ENCODE peak calls at places on chromosomes 5 and 9, in eight cellular contexts. Q, P, K, A, L, I, H and S are unnamed samples.

GRCh38 chr5:52844885-52845284 is 57.2 kb downstream of the ITGA1 start:
- DNase-seq in I (no peak), K (no peak), Q (no peak), L (no peak), H (no peak), P (peak), A (peak), S (no peak)

GRCh38 chr5:177428574-177429217 is 2.2 kb downstream of the GRK6 start:
- DNase-seq in A (no peak), I (peak), P (no peak), L (no peak), K (no peak), H (no peak), Q (no peak), S (no peak)

GRCh38 chr9:122506964-122507363 is 3.6 kb upstream of the OR1J2 start:
- DNase-seq in H (no peak), P (no peak), Q (no peak), A (no peak), K (no peak), I (no peak), L (no peak), S (no peak)

GRCh38 chr9:69115621-69116020 is 58.5 kb upstream of the TJP2 start:
- DNase-seq in L (no peak), I (no peak), K (no peak), H (peak), A (no peak), P (no peak), Q (no peak), S (no peak)

GRCh38 chr5:60287174-60287771 is 393.7 kb upstream of the PDE4D start:
- DNase-seq in K (peak), A (peak), P (peak), L (no peak), Q (peak), I (no peak), H (peak), S (peak)

GRCh38 chr9:20729545-20729944 is 45.5 kb downstream of the FOCAD start:
- DNase-seq in L (no peak), I (no peak), Q (no peak), P (no peak), H (peak), K (no peak), A (peak), S (no peak)

GRCh38 chr5:63854076-63854475 is 108.2 kb downstream of the HTR1A start:
- DNase-seq in A (no peak), I (no peak), Q (no peak), L (no peak), K (peak), P (no peak), H (peak), S (no peak)

GRCh38 chr5:78245126-78245525 is 49.4 kb downstream of the AP3B1 start:
- DNase-seq in A (peak), I (no peak), Q (no peak), K (peak), L (no peak), P (no peak), H (no peak), S (no peak)

GRCh38 chr5:174735498-174736350 is 11.3 kb downstream of the MSX2 start:
- DNase-seq in K (peak), I (no peak), L (no peak), A (no peak), H (no peak), Q (no peak), P (no peak), S (no peak)

GRCh38 chr9:14372437-14373318 is 58.7 kb upstream of the NFIB start:
- DNase-seq in L (peak), K (no peak), A (peak), H (peak), Q (peak), P (peak), I (no peak), S (no peak)

GRCh38 chr5:131513780-131514179 is 121.2 kb downstream of the RAPGEF6 start:
- DNase-seq in K (no peak), H (no peak), L (no peak), Q (no peak), P (no peak), A (no peak), I (peak), S (no peak)

GRCh38 chr5:180381851-180382480 is 28.8 kb upstream of the GFPT2 start:
- DNase-seq in L (no peak), I (no peak), K (no peak), A (no peak), Q (no peak), H (no peak), P (no peak), S (no peak)

GRCh38 chr9:133592731-133593409 is 16.3 kb downstream of the FAM163B start:
- DNase-seq in A (peak), P (no peak), I (no peak), H (no peak), L (no peak), Q (no peak), K (no peak), S (no peak)

GRCh38 chr5:134584662-134585061 is 48.0 kb downstream of the SAR1B start:
- DNase-seq in I (no peak), K (no peak), L (no peak), A (no peak), P (no peak), H (no peak), Q (no peak), S (no peak)

GRCh38 chr5:142841511-142842255 is 71.5 kb downstream of the ARHGAP26 start:
- DNase-seq in L (no peak), A (peak), P (peak), K (peak), Q (peak), I (no peak), H (no peak), S (no peak)

GRCh38 chr5:165139262-165139661 is 1633.8 kb downstream of the MAT2B start:
- DNase-seq in L (no peak), I (no peak), Q (no peak), P (no peak), K (no peak), H (no peak), A (no peak), S (no peak)

GRCh38 chr5:59317023-59317771 is 576.3 kb downstream of the PDE4D start:
- DNase-seq in L (no peak), K (peak), I (no peak), H (peak), P (peak), Q (no peak), A (peak), S (no peak)

GRCh38 chr5:78627766-78628165 is 20.8 kb downstream of the LHFPL2 start:
- DNase-seq in K (no peak), H (no peak), P (peak), Q (no peak), I (no peak), A (no peak), L (no peak), S (no peak)

GRCh38 chr9:138021251-138022056 is 143.9 kb downstream of the CACNA1B start:
- DNase-seq in K (no peak), P (no peak), A (no peak), Q (no peak), H (no peak), L (no peak), I (no peak), S (no peak)

GRCh38 chr5:173768891-173769290 is 119.3 kb upstream of the CPEB4 start:
- DNase-seq in L (no peak), A (no peak), Q (no peak), I (no peak), K (no peak), P (no peak), H (no peak), S (no peak)

GRCh38 chr9:3028535-3028934 is 184.6 kb upstream of the PUM3 start:
- DNase-seq in H (no peak), I (no peak), A (no peak), L (no peak), P (peak), Q (no peak), K (no peak), S (no peak)

GRCh38 chr9:120534266-120534665 is 45.7 kb downstream of the CDK5RAP2 start:
- DNase-seq in H (no peak), A (no peak), I (no peak), K (peak), P (no peak), L (no peak), Q (no peak), S (no peak)

GRCh38 chr9:120528834-120529233 is 51.1 kb downstream of the CDK5RAP2 start:
- DNase-seq in A (no peak), H (no peak), L (no peak), Q (no peak), I (no peak), P (no peak), K (no peak), S (no peak)

GRCh38 chr9:120532475-120532874 is 47.5 kb downstream of the CDK5RAP2 start:
- DNase-seq in I (no peak), L (peak), K (no peak), H (peak), P (peak), A (peak), Q (peak), S (no peak)

GRCh38 chr9:120532891-120533290 is 47.1 kb downstream of the CDK5RAP2 start:
- DNase-seq in P (no peak), H (peak), A (no peak), L (no peak), Q (no peak), K (no peak), I (no peak), S (no peak)

GRCh38 chr9:120531683-120532300 is 48.2 kb downstream of the CDK5RAP2 start:
- DNase-seq in K (peak), I (no peak), P (peak), A (peak), H (peak), L (no peak), Q (no peak), S (peak)
- TF ChIP-seq CTCF in K (peak), I (peak), P (peak), A (peak), H (peak), L (peak), Q (peak), S (peak)

DNA sequence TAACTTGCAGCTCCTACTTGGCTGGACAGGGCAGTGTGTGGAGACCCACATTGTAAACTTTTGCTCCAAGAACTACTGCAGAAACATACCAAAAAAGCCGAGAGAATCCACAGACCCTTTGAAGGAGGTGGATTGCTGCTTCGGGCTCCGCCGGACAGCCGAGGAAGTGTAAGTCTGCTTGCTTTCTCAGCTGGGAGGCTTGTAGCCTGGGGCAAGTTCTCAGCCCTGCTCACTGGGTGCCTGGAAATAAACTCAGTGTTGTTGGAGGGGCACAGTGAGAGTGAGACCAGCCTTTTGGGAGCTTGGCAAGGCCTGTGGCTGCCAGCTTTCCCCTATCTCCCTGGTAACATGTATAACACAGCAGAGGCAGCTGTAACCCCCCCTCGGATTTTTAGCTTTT is 215.6 kb downstream of the SYK start:
- DNase-seq in P (no peak), H (no peak), A (no peak), I (no peak), Q (no peak), K (no peak), L (no peak), S (no peak)
- H3K4me3 ChIP-seq in P (no peak), H (no peak), A (no peak), I (no peak), Q (no peak), K (no peak), L (no peak), S (no peak)

DNA sequence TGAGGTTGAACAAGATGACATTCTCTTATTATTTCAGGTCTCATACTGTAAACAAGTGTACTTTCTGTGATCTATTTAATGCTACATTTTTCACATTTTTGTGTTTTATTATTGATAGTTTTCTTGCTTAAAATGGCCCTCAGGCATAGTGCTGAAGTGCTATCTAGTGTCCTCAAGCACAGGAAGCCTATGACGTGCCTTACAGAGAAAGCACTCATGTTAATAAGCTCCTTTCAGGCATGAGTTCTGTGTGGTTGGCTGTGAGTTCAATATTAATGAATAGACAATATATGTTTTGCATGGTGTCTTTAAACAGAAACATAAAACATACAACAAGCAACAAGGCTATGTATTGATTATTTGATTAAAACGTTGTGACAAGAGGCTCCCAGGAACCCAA is 450.1 kb downstream of the PLK2 start:
- DNase-seq in K (no peak), A (no peak), Q (no peak), L (no peak), P (no peak), H (no peak), I (no peak), S (no peak)
- TF ChIP-seq CTCF in K (no peak), A (no peak), Q (no peak), L (no peak), P (no peak), H (no peak), I (no peak), S (no peak)

DNA sequence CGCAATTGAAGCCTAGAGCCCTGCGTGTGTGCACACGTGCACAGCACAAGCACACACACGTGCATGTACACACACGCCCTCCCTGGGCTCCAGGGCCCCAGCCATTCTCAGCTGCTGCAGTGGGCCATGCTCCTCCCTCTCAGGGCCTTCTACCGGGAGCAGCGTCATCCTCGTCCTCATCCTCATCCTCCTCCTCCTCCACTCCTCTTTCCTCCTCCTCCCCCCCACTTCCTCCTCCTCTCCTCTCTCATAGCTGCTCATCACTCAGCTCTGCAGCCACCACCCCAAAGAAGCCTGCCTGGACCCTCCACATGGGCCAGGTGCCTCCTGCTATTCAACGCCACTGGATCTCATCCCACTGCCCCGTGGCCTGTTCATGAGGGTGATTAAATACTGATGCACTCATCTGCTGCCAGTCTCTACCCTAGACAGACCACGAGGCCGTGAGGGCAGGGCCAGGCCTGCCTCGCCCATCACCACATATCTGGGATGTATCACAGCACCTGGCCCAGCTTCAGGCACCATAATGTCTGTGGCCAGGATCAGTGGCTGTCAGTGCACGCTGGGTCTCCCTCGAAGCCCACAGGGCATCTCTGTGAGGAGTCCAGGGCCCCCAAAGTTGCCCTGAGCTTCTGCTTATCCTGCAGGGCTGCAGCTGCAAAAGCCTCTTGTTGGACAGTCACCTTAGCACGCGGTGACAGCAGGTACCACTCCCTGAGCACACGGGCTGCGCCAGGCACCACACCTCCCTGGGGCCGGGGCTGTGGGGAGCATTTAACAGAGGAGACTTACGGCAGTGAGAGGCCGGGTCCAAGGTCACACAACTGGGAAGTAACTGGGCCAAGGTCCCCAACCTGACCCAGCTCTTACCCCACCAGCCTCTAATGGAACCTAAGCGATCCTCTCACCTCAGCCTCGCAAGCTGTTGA is 9.7 kb downstream of the FAM78A start:
- DNase-seq in H (peak), K (no peak), Q (peak), P (no peak), A (no peak), I (peak), L (no peak), S (no peak)
- H3K4me3 ChIP-seq in H (no peak), K (no peak), Q (peak), P (no peak), A (no peak), I (no peak), L (no peak), S (no peak)

DNA sequence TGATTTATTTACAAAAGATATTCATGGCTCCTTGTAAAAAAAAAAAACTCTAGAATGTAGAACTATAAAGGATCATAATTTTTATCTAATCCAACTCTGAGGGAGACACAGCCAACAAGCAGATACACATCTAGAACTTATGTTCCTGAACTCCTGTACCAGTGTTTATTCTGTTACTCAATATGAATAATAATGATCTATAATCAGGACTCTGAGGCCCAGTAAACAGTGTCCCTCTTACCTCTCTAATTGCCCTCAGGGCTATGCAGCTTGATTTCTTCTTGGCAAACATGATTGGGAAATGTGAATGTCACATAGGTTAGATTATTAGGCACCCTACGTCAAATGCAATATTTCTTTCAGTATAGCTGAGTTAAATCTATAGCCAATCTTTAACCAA is 391.6 kb upstream of the RPS23 start:
- DNase-seq in P (no peak), L (no peak), A (no peak), Q (no peak), I (no peak), K (no peak), H (no peak), S (no peak)
- TF ChIP-seq CTCF in P (no peak), L (no peak), A (no peak), Q (no peak), I (no peak), K (no peak), H (no peak), S (no peak)

DNA sequence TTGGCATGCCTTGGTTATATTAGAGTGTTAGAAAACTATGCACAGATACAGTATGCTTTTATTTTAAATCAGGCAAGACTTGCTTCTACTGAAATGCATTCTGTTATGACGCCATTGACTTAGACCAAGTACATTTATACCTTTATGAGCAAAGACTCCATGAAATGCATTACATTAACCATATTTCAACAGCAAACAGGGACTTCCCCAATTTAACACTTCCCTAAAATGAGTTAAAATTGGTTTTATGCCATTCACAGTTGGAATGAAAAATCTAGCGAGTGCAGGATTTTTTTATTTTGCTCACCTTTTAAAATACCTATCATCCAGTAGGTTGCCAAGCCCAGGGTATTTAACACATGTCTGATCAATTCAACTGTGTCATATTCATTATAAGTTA is 272.1 kb upstream of the IZUMO3 start:
- DNase-seq in Q (no peak), H (no peak), L (no peak), A (no peak), I (no peak), K (no peak), P (no peak), S (no peak)
- H3K4me3 ChIP-seq in Q (no peak), H (no peak), L (no peak), A (no peak), I (no peak), K (no peak), P (no peak), S (no peak)

DNA sequence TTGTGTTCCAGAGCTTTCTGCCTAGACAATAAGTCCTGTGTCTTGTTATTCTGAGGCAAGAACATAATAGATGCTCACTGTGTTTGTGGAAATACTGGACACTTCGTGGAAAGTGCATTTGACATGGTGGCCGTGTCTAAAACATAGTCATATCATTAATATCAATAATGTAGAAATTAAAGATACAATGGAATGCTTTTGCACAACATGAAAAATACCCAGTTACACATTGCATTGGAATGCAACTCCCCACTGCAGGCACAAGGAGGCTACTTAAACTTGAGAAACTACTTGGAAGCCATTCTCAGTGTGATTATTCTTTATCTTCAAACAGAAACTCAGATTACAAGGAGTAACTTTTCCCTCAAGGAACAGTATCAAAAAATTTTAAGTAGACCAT is 145.3 kb upstream of the ZNF462 start:
- DNase-seq in I (no peak), Q (no peak), K (no peak), A (peak), L (no peak), P (peak), H (peak), S (peak)
- TF ChIP-seq CTCF in I (no peak), Q (peak), K (no peak), A (peak), L (peak), P (peak), H (peak), S (peak)

GRCh38 chr9:38622083-38622674 is 1.8 kb upstream of the ANKRD18A start:
- DNase-seq in K (peak), H (peak), P (peak), I (peak), A (no peak), L (no peak), Q (no peak), S (no peak)
- H3K4me3 ChIP-seq in K (peak), H (peak), P (peak), I (peak), A (no peak), L (no peak), Q (peak), S (peak)

GRCh38 chr9:135199489-135199888 is 112.0 kb downstream of the OLFM1 start:
- DNase-seq in L (no peak), P (no peak), H (no peak), Q (no peak), I (no peak), K (no peak), A (no peak), S (no peak)

GRCh38 chr9:135196474-135196873 is 109.0 kb downstream of the OLFM1 start:
- DNase-seq in A (no peak), H (no peak), Q (no peak), P (no peak), K (no peak), I (no peak), L (no peak), S (no peak)

GRCh38 chr9:135198144-135198543 is 110.7 kb downstream of the OLFM1 start:
- DNase-seq in L (no peak), P (no peak), K (no peak), A (no peak), H (no peak), I (no peak), Q (no peak), S (no peak)

GRCh38 chr9:135201711-135202110 is 114.2 kb downstream of the OLFM1 start:
- DNase-seq in H (no peak), P (no peak), A (no peak), K (no peak), Q (no peak), L (no peak), I (no peak), S (no peak)

DNA sequence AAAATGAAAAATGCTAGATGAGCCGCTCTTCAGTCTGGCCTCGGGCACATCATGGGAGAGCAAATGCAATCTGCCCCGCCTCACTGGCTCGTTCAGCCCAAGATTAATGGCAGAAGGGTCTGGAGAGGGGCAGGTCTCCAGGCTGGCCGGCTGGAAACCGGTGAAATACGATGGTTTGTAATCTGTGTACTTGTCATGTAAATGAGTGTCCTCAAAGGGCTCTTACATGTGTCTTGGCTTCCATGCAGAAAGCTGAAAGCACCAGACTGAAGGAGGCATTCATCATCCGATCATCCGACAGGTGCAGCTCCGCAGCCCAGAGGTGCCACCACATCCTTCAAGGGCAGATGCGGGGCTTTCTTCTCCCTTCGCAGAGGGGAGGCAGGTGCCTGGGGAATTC is 111.4 kb downstream of the OLFM1 start:
- DNase-seq in L (no peak), H (no peak), K (peak), I (no peak), A (no peak), P (no peak), Q (no peak), S (no peak)
- TF ChIP-seq CTCF in L (no peak), H (no peak), K (no peak), I (no peak), A (no peak), P (no peak), Q (no peak), S (no peak)